ENCODE peak calls at places on chromosomes 11 and 22, in eight cellular contexts. A is transverse colon, B is glutamatergic neuron, J is AG09309, T is AG04450, E is thoracic aorta, M is right atrium auricular region, V is OCI-LY7. N is an unnamed sample.

GRCh38 chr11:46338636-46338987 is 8.7 kb upstream of the DGKZ start:
- DNase-seq in M (no peak), V (no peak), T (no peak), B (no peak), E (no peak), J (no peak), A (no peak), N (no peak)

GRCh38 chr11:47021965-47022364 is 85.4 kb downstream of the CSTPP1 start:
- DNase-seq in V (no peak), J (no peak), M (no peak), A (no peak), B (no peak), E (no peak), T (no peak), N (no peak)

GRCh38 chr11:121711236-121711635 is 258.5 kb upstream of the SORL1-AS1 start:
- DNase-seq in M (no peak), E (no peak), J (no peak), A (no peak), B (no peak), V (no peak), T (no peak), N (no peak)

GRCh38 chr11:127521413-127521812 is 520.8 kb upstream of the KIRREL3 start:
- DNase-seq in A (no peak), V (no peak), E (no peak), J (no peak), B (no peak), T (peak), M (no peak), N (no peak)

GRCh38 chr22:36328635-36329216 is 59.0 kb downstream of the MYH9 start:
- DNase-seq in A (peak), E (peak), B (peak), V (peak), M (peak), J (peak), T (peak), N (no peak)

GRCh38 chr11:134024420-134025085 is 44.3 kb upstream of the JAM3 start:
- DNase-seq in T (no peak), J (no peak), M (no peak), B (no peak), A (no peak), V (no peak), E (no peak), N (no peak)

GRCh38 chr11:20367313-20367948 is 3.9 kb downstream of the HTATIP2 start:
- DNase-seq in M (peak), V (no peak), B (no peak), T (peak), J (peak), A (peak), E (no peak), N (peak)

GRCh38 chr22:24599514-24599913 is 3.5 kb upstream of the GGT1 start:
- DNase-seq in V (no peak), M (no peak), J (no peak), B (no peak), T (no peak), E (no peak), A (no peak), N (no peak)

GRCh38 chr22:43424201-43424600 is 12.4 kb downstream of the MPPED1 start:
- DNase-seq in V (no peak), M (no peak), A (no peak), T (no peak), B (peak), E (no peak), J (no peak), N (no peak)

GRCh38 chr11:88208742-88209141 is 33.5 kb upstream of the RAB38 start:
- DNase-seq in J (no peak), T (no peak), E (no peak), A (no peak), M (no peak), V (no peak), B (no peak), N (no peak)

GRCh38 chr11:64451856-64452255 is 92.9 kb downstream of the RPS6KA4 start:
- DNase-seq in B (no peak), T (no peak), V (no peak), E (no peak), A (no peak), J (no peak), M (no peak), N (no peak)

GRCh38 chr22:49181431-49181830 is 646.2 kb downstream of the BRD1 start:
- DNase-seq in J (no peak), E (no peak), T (no peak), M (no peak), B (no peak), A (no peak), V (no peak), N (no peak)

GRCh38 chr11:93054881-93055280 is 85.4 kb downstream of the MTNR1B start:
- DNase-seq in J (peak), B (no peak), T (peak), A (no peak), E (no peak), V (no peak), M (no peak), N (peak)

GRCh38 chr11:76803811-76804600 is 20.9 kb downstream of the TSKU start:
- DNase-seq in E (no peak), J (no peak), M (peak), B (no peak), T (no peak), A (no peak), V (no peak), N (no peak)

GRCh38 chr11:13207665-13208594 is 69.7 kb upstream of the BMAL1 start:
- DNase-seq in E (no peak), T (peak), V (no peak), J (peak), A (peak), M (peak), B (no peak), N (no peak)

GRCh38 chr22:29268511-29269229 is 602 bp downstream of the EWSR1 start:
- DNase-seq in E (no peak), T (peak), B (peak), J (no peak), M (peak), A (peak), V (peak), N (no peak)

GRCh38 chr11:75273989-75274391 is 33.4 kb downstream of the TPBGL start:
- DNase-seq in B (no peak), A (no peak), T (no peak), J (no peak), V (no peak), M (no peak), E (no peak), N (no peak)

GRCh38 chr11:91374794-91375193 is 849.8 kb upstream of the FAT3 start:
- DNase-seq in V (no peak), E (no peak), J (no peak), B (no peak), A (no peak), M (no peak), T (no peak), N (no peak)

GRCh38 chr11:84260862-84261261 is 974.7 kb upstream of the CCDC90B start:
- DNase-seq in T (no peak), B (no peak), V (no peak), E (no peak), A (no peak), M (no peak), J (no peak), N (no peak)

GRCh38 chr11:25449100-25449499 is 882.8 kb upstream of the ANO3 start:
- DNase-seq in T (no peak), V (no peak), A (no peak), E (no peak), B (no peak), J (no peak), M (no peak), N (no peak)

GRCh38 chr11:110096369-110096976 is 3.3 kb downstream of the ZC3H12C start:
- DNase-seq in T (no peak), M (no peak), B (no peak), E (no peak), V (no peak), J (no peak), A (no peak), N (no peak)

GRCh38 chr11:36638586-36638985 is 40.5 kb upstream of the RAG2 start:
- DNase-seq in M (no peak), V (no peak), E (no peak), A (no peak), T (no peak), J (no peak), B (no peak), N (no peak)

GRCh38 chr11:14422052-14422813 is 63.2 kb upstream of the RRAS2 start:
- DNase-seq in B (peak), J (peak), E (peak), A (peak), T (peak), V (no peak), M (peak), N (peak)

GRCh38 chr22:30195245-30196140 is 51.1 kb downstream of the LIF start:
- DNase-seq in B (no peak), T (no peak), M (no peak), V (no peak), A (no peak), J (no peak), E (no peak), N (no peak)

GRCh38 chr11:118604566-118604965 is 2.8 kb upstream of the PHLDB1 start:
- DNase-seq in T (no peak), E (no peak), M (no peak), V (no peak), A (no peak), J (no peak), B (peak), N (no peak)

GRCh38 chr11:75298191-75298590 is 53.3 kb downstream of the ARRB1 start:
- DNase-seq in T (no peak), J (no peak), B (no peak), E (no peak), M (no peak), V (no peak), A (no peak), N (no peak)

GRCh38 chr11:290621-291231 is 1.8 kb downstream of the PGGHG start:
- DNase-seq in J (no peak), T (no peak), M (no peak), B (no peak), E (no peak), A (peak), V (no peak), N (no peak)

GRCh38 chr11:98798333-98798732 is 222.4 kb upstream of the CNTN5 start:
- DNase-seq in T (no peak), B (no peak), M (no peak), A (no peak), V (no peak), E (no peak), J (no peak), N (no peak)

DNA sequence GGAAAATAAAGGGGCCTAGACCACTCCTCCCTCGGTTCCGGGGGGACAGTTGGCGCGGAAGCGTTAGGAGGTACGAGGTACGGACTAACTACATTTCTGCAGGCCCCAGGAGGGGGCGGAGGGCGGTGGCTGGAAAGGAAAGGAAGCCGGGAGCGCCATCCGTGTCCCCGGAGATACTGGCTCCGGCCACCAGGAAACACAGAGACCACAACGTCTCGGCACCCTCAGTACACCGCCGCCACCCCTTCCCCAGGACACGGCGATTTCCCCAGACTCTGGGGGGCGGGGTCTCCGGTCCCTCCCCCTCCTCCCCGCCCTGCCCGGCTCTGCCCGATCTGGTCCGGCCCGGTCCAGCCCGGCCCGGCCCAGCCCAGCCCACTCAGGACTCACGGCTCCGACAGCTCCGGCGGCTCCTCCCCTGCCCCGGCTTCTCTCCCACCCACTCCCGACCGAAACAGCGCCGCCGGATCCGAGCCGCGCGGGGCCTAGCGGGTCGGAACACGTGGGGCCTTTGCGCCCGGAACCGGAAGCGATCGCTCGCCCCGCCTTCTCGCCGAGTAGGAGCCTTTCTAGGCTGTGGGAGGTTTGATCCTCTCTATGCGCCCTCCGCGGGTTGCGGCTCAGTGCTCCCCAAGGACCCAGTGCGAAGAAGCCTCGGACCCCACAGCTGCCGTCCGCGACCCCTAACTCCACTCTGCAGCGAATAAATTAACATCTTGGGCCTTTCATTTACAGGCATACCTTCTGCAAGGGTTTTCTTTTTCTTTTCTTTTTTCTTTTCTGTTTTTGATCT is at the start of gene ZNF202:
- DNase-seq in T (peak), A (peak), M (peak), J (peak), V (peak), B (peak), E (peak), N (peak)
- TF ChIP-seq CTCF in T (peak), A (peak), M (peak), J (peak), V (no peak), B (peak), E (peak), N (peak)

GRCh38 chr22:44988671-44989070 is 21.1 kb downstream of the PHF21B start:
- DNase-seq in J (no peak), V (no peak), M (no peak), A (no peak), B (no peak), E (no peak), T (no peak), N (no peak)
- TF ChIP-seq CTCF in J (peak), V (no peak), M (no peak), A (no peak), B (no peak), E (no peak), T (peak), N (no peak)

GRCh38 chr11:67699521-67699920 is 25.1 kb upstream of the ALDH3B2 start:
- DNase-seq in B (no peak), T (no peak), J (no peak), E (no peak), V (no peak), A (no peak), M (no peak), N (no peak)

GRCh38 chr11:67700141-67700540 is 25.7 kb upstream of the ALDH3B2 start:
- DNase-seq in A (no peak), M (no peak), J (no peak), T (no peak), V (no peak), E (no peak), B (no peak), N (no peak)

GRCh38 chr11:67697846-67698245 is 23.4 kb upstream of the ALDH3B2 start:
- DNase-seq in E (no peak), V (no peak), B (no peak), T (no peak), J (no peak), A (no peak), M (no peak), N (no peak)

GRCh38 chr11:67696998-67697397 is 22.6 kb upstream of the ALDH3B2 start:
- DNase-seq in B (no peak), J (no peak), V (no peak), M (no peak), A (no peak), T (no peak), E (no peak), N (no peak)

GRCh38 chr11:67698247-67698646 is 23.8 kb upstream of the ALDH3B2 start:
- DNase-seq in J (no peak), E (no peak), V (peak), M (no peak), B (no peak), A (no peak), T (no peak), N (no peak)
- TF ChIP-seq CTCF in J (peak), E (no peak), V (peak), M (no peak), B (no peak), A (no peak), T (no peak), N (no peak)

GRCh38 chr11:3382613-3383275 is 3.8 kb upstream of the ZNF195 start:
- DNase-seq in J (no peak), M (no peak), V (no peak), A (peak), T (no peak), B (no peak), E (no peak), N (no peak)
- TF ChIP-seq CTCF in J (no peak), M (no peak), V (peak), A (no peak), T (no peak), B (no peak), E (no peak), N (no peak)

GRCh38 chr11:60905551-60906113 is 753 bp downstream of the PRPF19 start:
- DNase-seq in J (no peak), A (no peak), V (peak), B (no peak), E (no peak), T (no peak), M (no peak), N (no peak)

GRCh38 chr11:60902625-60903024 is 3.8 kb downstream of the PRPF19 start:
- DNase-seq in M (no peak), B (no peak), E (no peak), T (no peak), V (no peak), A (no peak), J (no peak), N (no peak)

GRCh38 chr11:60908803-60909202 is 2.4 kb upstream of the PRPF19 start:
- DNase-seq in M (no peak), E (no peak), A (no peak), V (no peak), B (no peak), T (no peak), J (no peak), N (no peak)

GRCh38 chr11:60905047-60905446 is 1.3 kb downstream of the PRPF19 start:
- DNase-seq in T (no peak), V (no peak), B (no peak), A (no peak), E (no peak), J (no peak), M (no peak), N (no peak)

GRCh38 chr11:60906132-60906972 is at the start of gene PRPF19:
- DNase-seq in V (peak), B (peak), M (peak), A (peak), E (peak), T (peak), J (peak), N (peak)
- TF ChIP-seq CTCF in V (no peak), B (no peak), M (no peak), A (no peak), E (no peak), T (no peak), J (no peak), N (no peak)

GRCh38 chr11:57779275-57779674 is 17.7 kb downstream of the CTNND1 start:
- DNase-seq in B (no peak), E (no peak), M (no peak), J (no peak), T (no peak), V (no peak), A (no peak), N (peak)
- TF ChIP-seq CTCF in B (no peak), E (no peak), M (no peak), J (peak), T (peak), V (no peak), A (no peak), N (no peak)

N was measured in AG09319.